ENCODE peak calls at places on chromosomes 6 and 20, in seven cellular contexts. S is fibroblast of mammary gland, E is HuH-7.5, G is kidney epithelial cell, A is A172, K is NCI-H2081, M is kidney. J is an unnamed sample.
A peak's percentile ranks its signal among the peaks of the same experiment; 100 is the strongest.

GRCh38 chr6:150142304-150142656 is 564 bp upstream of the PPP1R14C start:
- DNase-seq in M (no peak), A (peak; percentile 23), E (no peak), K (no peak), G (peak; percentile 89), S (peak; percentile 42), J (no peak)

GRCh38 chr6:132070356-132070755 is 119.2 kb upstream of the CCN2 start:
- DNase-seq in A (no peak), K (no peak), E (no peak), S (no peak), G (no peak), M (no peak), J (no peak)

GRCh38 chr6:141139461-141139860 is 993.3 kb upstream of the GJE1 start:
- DNase-seq in E (no peak), M (no peak), K (no peak), G (no peak), S (no peak), A (no peak), J (no peak)

GRCh38 chr20:24783631-24784492 is 165.2 kb upstream of the CST7 start:
- DNase-seq in S (no peak), M (peak; percentile 46), E (peak; percentile 42), K (no peak), A (no peak), G (no peak), J (no peak)

GRCh38 chr6:46011241-46012085 is 4.2 kb downstream of the CLIC5 start:
- DNase-seq in M (no peak), G (peak; percentile 58), S (no peak), K (no peak), A (peak; percentile 4), E (no peak), J (no peak)

GRCh38 chr6:106254636-106255035 is 70.9 kb downstream of the ATG5 start:
- DNase-seq in K (no peak), G (no peak), A (no peak), S (peak; percentile 81), M (no peak), E (no peak), J (peak; percentile 11)

GRCh38 chr20:24403410-24403809 is 66.0 kb upstream of the SYNDIG1 start:
- DNase-seq in S (no peak), G (no peak), E (no peak), M (no peak), A (no peak), K (no peak), J (no peak)

GRCh38 chr6:150720774-150721233 is 121.1 kb downstream of the PLEKHG1 start:
- DNase-seq in G (peak; percentile 97), A (peak; percentile 43), E (no peak), M (no peak), S (no peak), K (no peak), J (no peak)

GRCh38 chr6:82783587-82784253 is 281.9 kb downstream of the UBE3D start:
- DNase-seq in S (no peak), A (no peak), E (no peak), G (no peak), M (no peak), K (no peak), J (peak; percentile 37)

GRCh38 chr20:15005300-15005986 is 668.0 kb upstream of the FLRT3 start:
- DNase-seq in M (no peak), A (no peak), E (no peak), K (no peak), G (no peak), S (no peak), J (no peak)

GRCh38 chr6:136927313-136927712 is 5.2 kb downstream of the SLC35D3 start:
- DNase-seq in E (no peak), S (no peak), A (no peak), G (no peak), M (no peak), K (peak; percentile 12), J (peak; percentile 27)

GRCh38 chr6:156174026-156174880 is 602.9 kb upstream of the ARID1B start:
- DNase-seq in M (no peak), A (peak; percentile 55), S (no peak), E (no peak), K (no peak), G (no peak), J (peak; percentile 26)

GRCh38 chr6:85644374-85644762 is 1.7 kb upstream of the SYNCRIP start:
- DNase-seq in E (no peak), G (no peak), M (no peak), S (peak; percentile 19), A (no peak), K (no peak), J (no peak)

GRCh38 chr20:58790440-58790839 is 60.3 kb downstream of the GNAS-AS1 start:
- DNase-seq in M (peak; percentile 29), G (no peak), S (no peak), A (peak; percentile 34), K (no peak), E (no peak), J (no peak)

J was measured in RKO.